ENCODE peak calls at places on chromosome 12, in four cellular contexts. One of them, this sample, is unnamed.

GRCh38 chr12:96157427-96157826 is 36.7 kb upstream of the ELK3 start:
- DNase-seq in HepG2: no peak
- DNase-seq in GM12878: no peak
- DNase-seq in A549: no peak
- DNase-seq in this sample: no peak

GRCh38 chr12:29710104-29710503 is 73.6 kb downstream of the TMTC1 start:
- DNase-seq in A549: no peak
- DNase-seq in GM12878: no peak
- DNase-seq in HepG2: no peak
- DNase-seq in this sample: peak; percentile 51

GRCh38 chr12:98973395-98973794 is 328.3 kb downstream of the APAF1 start:
- DNase-seq in A549: no peak
- DNase-seq in GM12878: no peak
- DNase-seq in HepG2: no peak
- DNase-seq in this sample: no peak

GRCh38 chr12:107096571-107096970 is 3.2 kb upstream of the CRY1 start:
- DNase-seq in GM12878: no peak
- DNase-seq in A549: no peak
- DNase-seq in HepG2: no peak
- DNase-seq in this sample: no peak

GRCh38 chr12:111438501-111438900 is 32.8 kb downstream of the SH2B3 start:
- DNase-seq in GM12878: no peak
- DNase-seq in HepG2: no peak
- DNase-seq in A549: no peak
- DNase-seq in this sample: no peak

GRCh38 chr12:120267736-120268135 is 2.2 kb upstream of the PXN start:
- DNase-seq in HepG2: no peak
- DNase-seq in A549: no peak
- DNase-seq in GM12878: no peak
- DNase-seq in this sample: no peak

GRCh38 chr12:116818341-116818856 is 62.8 kb downstream of the HRK start:
- DNase-seq in HepG2: no peak
- DNase-seq in A549: no peak
- DNase-seq in GM12878: no peak
- DNase-seq in this sample: peak; percentile 27

GRCh38 chr12:115916910-115917668 is 360.4 kb downstream of the MED13L start:
- DNase-seq in A549: peak; percentile 60
- DNase-seq in GM12878: no peak
- DNase-seq in HepG2: peak; percentile 13
- DNase-seq in this sample: peak; percentile 86

GRCh38 chr12:130904064-130904463 is 32.2 kb downstream of the RAN start:
- DNase-seq in HepG2: no peak
- DNase-seq in A549: no peak
- DNase-seq in GM12878: no peak
- DNase-seq in this sample: no peak

GRCh38 chr12:15563683-15564082 is 225.5 kb downstream of the EPS8 start:
- DNase-seq in HepG2: no peak
- DNase-seq in GM12878: no peak
- DNase-seq in A549: no peak
- DNase-seq in this sample: no peak

GRCh38 chr12:76020281-76020680 is 11.3 kb downstream of the PHLDA1 start:
- DNase-seq in HepG2: no peak
- DNase-seq in A549: peak; percentile 39
- DNase-seq in GM12878: peak; percentile 15
- DNase-seq in this sample: no peak

GRCh38 chr12:113645183-113645582 is 173.5 kb upstream of the LHX5 start:
- DNase-seq in HepG2: no peak
- DNase-seq in GM12878: no peak
- DNase-seq in A549: no peak
- DNase-seq in this sample: no peak

GRCh38 chr12:5548152-5548933 is 116.4 kb downstream of the NTF3 start:
- DNase-seq in HepG2: no peak
- DNase-seq in GM12878: no peak
- DNase-seq in A549: no peak
- DNase-seq in this sample: no peak

DNA sequence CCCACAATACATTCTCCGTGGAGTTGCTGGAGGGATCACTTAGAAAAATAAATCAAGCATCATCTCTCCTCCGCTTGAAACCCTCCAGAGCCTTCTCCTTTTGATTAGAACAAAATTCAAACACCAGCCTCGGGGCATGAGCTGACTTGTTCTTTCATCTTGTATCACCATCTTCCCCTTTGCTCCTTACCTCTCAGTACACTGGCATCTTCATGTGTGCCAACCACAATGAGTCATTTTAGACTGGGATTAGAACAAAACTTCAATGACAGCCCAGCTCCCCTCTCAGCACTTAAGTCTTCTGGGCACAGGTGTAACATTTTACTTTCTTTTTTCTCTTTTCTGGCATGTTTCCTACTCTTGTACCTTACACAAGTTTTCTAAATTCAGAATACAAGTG is 1159.2 kb upstream of the TMEM132C start:
- DNase-seq in HepG2: no peak
- DNase-seq in A549: no peak
- DNase-seq in GM12878: no peak
- DNase-seq in this sample: no peak
- TF ChIP-seq PBX3 in HepG2: no peak
- TF ChIP-seq PBX3 in A549: no peak
- TF ChIP-seq PBX3 in GM12878: no peak
- TF ChIP-seq PBX3 in this sample: no peak

GRCh38 chr12:122503147-122503751 is 2.5 kb upstream of the ZCCHC8 start:
- DNase-seq in A549: no peak
- DNase-seq in HepG2: no peak
- DNase-seq in GM12878: no peak
- DNase-seq in this sample: no peak

GRCh38 chr12:122501489-122501989 is 807 bp upstream of the ZCCHC8 start:
- DNase-seq in GM12878: no peak
- DNase-seq in HepG2: no peak
- DNase-seq in A549: no peak
- DNase-seq in this sample: no peak

GRCh38 chr12:122503783-122504590 is 3.3 kb upstream of the ZCCHC8 start:
- DNase-seq in GM12878: no peak
- DNase-seq in HepG2: no peak
- DNase-seq in A549: no peak
- DNase-seq in this sample: no peak

GRCh38 chr12:122499991-122500684 is 594 bp downstream of the ZCCHC8 start:
- DNase-seq in HepG2: peak; percentile 70
- DNase-seq in GM12878: no peak
- DNase-seq in A549: peak; percentile 48
- DNase-seq in this sample: peak; percentile 68

DNA sequence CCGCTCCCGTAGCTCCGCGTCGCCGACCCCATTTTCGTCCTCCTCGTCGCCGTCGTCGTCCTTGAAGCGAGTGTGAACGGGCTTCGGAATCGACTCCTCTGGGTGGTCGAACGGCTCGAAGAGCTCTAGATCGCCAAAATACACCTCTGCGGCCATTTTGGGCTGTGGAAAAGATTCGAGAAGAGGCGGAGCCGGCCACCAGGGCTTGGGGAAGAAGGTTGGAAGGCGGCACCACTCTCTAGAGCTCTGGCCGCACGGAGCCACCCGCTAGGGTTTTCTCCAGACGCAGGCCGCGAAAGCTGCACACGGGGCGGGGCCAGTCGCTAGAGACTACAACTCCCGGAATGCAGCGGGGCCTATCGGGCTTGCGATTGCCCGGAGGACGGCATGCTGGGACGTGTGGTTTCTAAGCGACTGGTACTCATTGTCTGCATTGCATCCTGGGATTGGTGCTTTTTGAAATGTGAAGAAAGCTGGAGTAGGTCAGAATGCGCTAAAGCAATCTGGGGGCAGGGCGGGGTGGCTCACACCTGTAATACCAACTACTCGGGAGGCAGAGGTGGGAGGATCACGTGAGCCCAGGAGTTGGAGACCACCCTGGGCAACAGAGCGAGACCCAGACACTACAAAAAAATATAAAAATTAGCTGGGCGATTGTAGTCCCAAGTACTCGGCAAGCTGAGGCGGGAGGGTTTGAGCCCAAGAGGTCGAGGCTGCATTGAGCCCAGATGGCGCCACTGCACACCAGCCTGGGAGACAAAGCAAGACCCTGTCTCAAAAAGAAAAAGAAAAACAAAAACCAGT is at the start of gene ZCCHC8:
- DNase-seq in GM12878: peak; percentile 95
- DNase-seq in A549: peak; percentile 98
- DNase-seq in HepG2: peak; percentile 96
- DNase-seq in this sample: peak; percentile 92
- TF ChIP-seq PBX3 in GM12878: no peak
- TF ChIP-seq PBX3 in A549: no peak
- TF ChIP-seq PBX3 in HepG2: no peak
- TF ChIP-seq PBX3 in this sample: no peak

GRCh38 chr12:121787063-121787774 is 6.3 kb downstream of the RHOF start:
- DNase-seq in GM12878: no peak
- DNase-seq in A549: no peak
- DNase-seq in HepG2: no peak
- DNase-seq in this sample: no peak

GRCh38 chr12:121788176-121788818 is 5.2 kb downstream of the RHOF start:
- DNase-seq in HepG2: no peak
- DNase-seq in GM12878: no peak
- DNase-seq in A549: no peak
- DNase-seq in this sample: no peak

GRCh38 chr12:121791671-121792496 is 1.6 kb downstream of the RHOF start:
- DNase-seq in HepG2: peak; percentile 91
- DNase-seq in A549: no peak
- DNase-seq in GM12878: no peak
- DNase-seq in this sample: no peak

GRCh38 chr12:121789800-121790748 is 3.4 kb downstream of the RHOF start:
- DNase-seq in A549: no peak
- DNase-seq in HepG2: no peak
- DNase-seq in GM12878: peak; percentile 70
- DNase-seq in this sample: no peak

DNA sequence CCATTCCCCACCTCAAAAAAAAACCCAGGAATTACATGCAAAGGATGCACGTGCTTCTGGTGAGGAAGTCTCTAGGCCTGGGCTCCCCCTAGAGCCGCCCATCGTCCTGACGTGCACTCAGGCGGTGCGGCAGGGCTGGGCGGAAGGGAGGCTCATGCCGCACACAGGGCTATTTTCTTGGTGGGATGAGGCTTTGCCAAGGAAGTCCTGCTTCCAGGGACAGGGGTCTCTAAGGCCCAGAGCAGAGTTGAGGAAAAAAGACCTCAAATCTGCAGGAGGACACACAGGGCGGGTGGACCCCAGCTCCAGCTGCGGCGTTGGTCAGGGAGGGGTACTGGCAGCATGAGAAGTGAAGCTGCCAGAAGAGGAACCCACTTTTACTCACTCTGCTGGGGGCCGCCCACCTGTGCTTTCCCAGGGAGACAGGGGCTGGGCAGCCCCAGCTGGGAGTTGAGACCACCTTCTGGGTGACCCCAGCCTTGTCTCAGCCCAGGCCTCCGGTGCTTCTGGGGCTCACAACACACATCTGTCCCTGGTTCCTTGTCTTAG is 4.2 kb downstream of the RHOF start:
- DNase-seq in A549: no peak
- DNase-seq in GM12878: no peak
- DNase-seq in HepG2: no peak
- DNase-seq in this sample: no peak
- TF ChIP-seq PBX3 in A549: no peak
- TF ChIP-seq PBX3 in GM12878: no peak
- TF ChIP-seq PBX3 in HepG2: no peak
- TF ChIP-seq PBX3 in this sample: no peak

GRCh38 chr12:85829391-85829790 is 6.8 kb downstream of the RASSF9 start:
- DNase-seq in A549: no peak
- DNase-seq in HepG2: no peak
- DNase-seq in GM12878: no peak
- DNase-seq in this sample: no peak
- TF ChIP-seq PBX3 in A549: no peak
- TF ChIP-seq PBX3 in HepG2: no peak
- TF ChIP-seq PBX3 in GM12878: no peak
- TF ChIP-seq PBX3 in this sample: no peak

DNA sequence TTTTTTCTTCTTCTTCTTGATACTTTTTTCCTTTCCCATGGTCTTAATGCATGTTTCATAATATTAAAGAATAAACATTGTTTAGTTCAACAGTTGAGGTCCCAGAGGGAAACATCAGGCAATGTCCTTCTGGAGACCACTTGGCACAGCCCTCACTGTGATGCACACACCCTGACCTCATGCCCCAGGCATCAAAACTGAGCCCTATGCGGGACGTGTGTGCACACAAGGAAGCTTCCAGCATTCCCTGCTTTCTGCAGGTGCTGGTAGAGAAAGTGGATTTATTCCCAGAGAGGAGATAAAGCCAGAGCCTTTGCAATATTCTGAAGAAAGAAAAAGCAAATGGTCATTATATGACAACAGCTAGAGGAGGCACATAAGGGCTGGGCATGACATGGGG is 16.0 kb upstream of the CMKLR1 start:
- DNase-seq in GM12878: no peak
- DNase-seq in HepG2: no peak
- DNase-seq in A549: no peak
- DNase-seq in this sample: no peak
- TF ChIP-seq PBX3 in GM12878: no peak
- TF ChIP-seq PBX3 in HepG2: no peak
- TF ChIP-seq PBX3 in A549: no peak
- TF ChIP-seq PBX3 in this sample: no peak

This sample was measured in SK-N-SH.